ENCODE peak calls at places on chromosomes 3 and 15, in six cellular contexts. R, D, V, P, B and X are unnamed samples.
A peak's percentile ranks its signal among the peaks of the same experiment; 100 is the strongest.

GRCh38 chr3:29936054-29936453 is 655.2 kb downstream of the RBMS3 start:
- DNase-seq in P (no peak), R (peak; percentile 2), D (no peak), B (peak; percentile 12), V (no peak), X (no peak)

GRCh38 chr15:51425517-51426033 is 84.1 kb downstream of the GLDN start:
- DNase-seq in V (no peak), D (no peak), R (no peak), B (no peak), P (no peak), X (no peak)

GRCh38 chr3:143363276-143363675 is 243.7 kb downstream of the CHST2 start:
- DNase-seq in V (peak; percentile 51), P (no peak), R (no peak), D (no peak), B (no peak), X (no peak)

GRCh38 chr3:16801698-16802097 is 83.1 kb upstream of the PLCL2 start:
- DNase-seq in B (no peak), V (no peak), P (no peak), D (no peak), R (no peak), X (no peak)

GRCh38 chr15:92343869-92344643 is 49.6 kb upstream of the ST8SIA2 start:
- DNase-seq in P (no peak), V (no peak), D (no peak), R (no peak), B (no peak), X (no peak)

GRCh38 chr3:25897019-25897418 is 107.1 kb downstream of the OXSM start:
- DNase-seq in B (no peak), V (no peak), R (no peak), D (peak; percentile 13), P (no peak), X (no peak)

GRCh38 chr3:41265823-41266273 is 66.5 kb downstream of the CTNNB1 start:
- DNase-seq in V (no peak), R (no peak), P (no peak), B (no peak), D (peak; percentile 29), X (no peak)

GRCh38 chr3:196273655-196274054 is 13.9 kb downstream of the PCYT1A start:
- DNase-seq in D (no peak), R (no peak), B (peak; percentile 44), V (no peak), P (no peak), X (no peak)

GRCh38 chr3:60070366-60070765 is 1020.5 kb upstream of the CFAP20DC start:
- DNase-seq in P (no peak), V (no peak), D (no peak), B (no peak), R (no peak), X (no peak)

GRCh38 chr3:12303532-12303931 is 14.7 kb downstream of the PPARG start:
- DNase-seq in R (no peak), D (peak; percentile 41), V (no peak), B (no peak), P (no peak), X (no peak)

GRCh38 chr3:133991637-133992036 is 38.1 kb downstream of the SLCO2A1 start:
- DNase-seq in B (no peak), P (no peak), R (no peak), D (no peak), V (no peak), X (no peak)

GRCh38 chr3:46038916-46039315 is 11.6 kb upstream of the XCR1 start:
- DNase-seq in B (no peak), D (no peak), R (no peak), P (no peak), V (no peak), X (no peak)

GRCh38 chr15:91849749-91850161 is 3.8 kb upstream of the SLCO3A1 start:
- DNase-seq in P (no peak), V (peak; percentile 41), R (no peak), B (peak; percentile 25), D (peak; percentile 22), X (no peak)

GRCh38 chr15:60928987-60929386 is 300.1 kb downstream of the RORA start:
- DNase-seq in D (no peak), R (no peak), P (no peak), V (no peak), B (no peak), X (no peak)

GRCh38 chr3:66163222-66163621 is 57.6 kb upstream of the SLC25A26 start:
- DNase-seq in P (no peak), R (no peak), B (no peak), D (no peak), V (no peak), X (no peak)

GRCh38 chr15:90664650-90665287 is 52.4 kb upstream of the BLM start:
- DNase-seq in R (no peak), B (no peak), P (peak; percentile 78), V (no peak), D (no peak), X (peak; percentile 79)

GRCh38 chr3:191094057-191094456 is 105.0 kb upstream of the OSTN start:
- DNase-seq in V (no peak), P (no peak), D (no peak), B (no peak), R (no peak), X (no peak)

GRCh38 chr15:41936649-41937567 is 35.4 kb downstream of the EHD4 start:
- DNase-seq in R (peak; percentile 84), V (peak; percentile 82), B (peak; percentile 94), D (no peak), P (peak; percentile 78), X (no peak)

GRCh38 chr15:50857763-50858162 is 50.7 kb upstream of the AP4E1 start:
- DNase-seq in V (no peak), P (no peak), D (no peak), R (no peak), B (no peak), X (no peak)